ENCODE peak calls at places on chromosomes 11 and 22, in ten cellular contexts. One of them, this sample, is unnamed.

GRCh38 chr11:12523180-12523924 is 146.0 kb downstream of the PARVA start:
- DNase-seq in HFF-Myc: no peak
- DNase-seq in H1: no peak
- DNase-seq in left ventricle myocardium inferior: no peak
- DNase-seq in fibroblast of mammary gland: no peak
- DNase-seq in testis: no peak
- DNase-seq in IMR-90: peak
- DNase-seq in breast epithelium: no peak
- DNase-seq in ovary: no peak
- DNase-seq in MCF 10A: no peak
- DNase-seq in this sample: no peak

GRCh38 chr11:492416-493226 is 14.4 kb downstream of the RNH1 start:
- DNase-seq in MCF 10A: no peak
- DNase-seq in H1: peak
- DNase-seq in testis: no peak
- DNase-seq in ovary: no peak
- DNase-seq in fibroblast of mammary gland: no peak
- DNase-seq in IMR-90: no peak
- DNase-seq in breast epithelium: no peak
- DNase-seq in HFF-Myc: no peak
- DNase-seq in left ventricle myocardium inferior: no peak
- DNase-seq in this sample: no peak

GRCh38 chr22:17781319-17782031 is 7.2 kb upstream of the BID start:
- DNase-seq in ovary: no peak
- DNase-seq in HFF-Myc: no peak
- DNase-seq in breast epithelium: no peak
- DNase-seq in testis: no peak
- DNase-seq in left ventricle myocardium inferior: no peak
- DNase-seq in MCF 10A: peak
- DNase-seq in H1: no peak
- DNase-seq in fibroblast of mammary gland: peak
- DNase-seq in IMR-90: peak
- DNase-seq in this sample: no peak

GRCh38 chr11:73750238-73750637 is 10.6 kb downstream of the RAB6A start:
- DNase-seq in fibroblast of mammary gland: no peak
- DNase-seq in MCF 10A: no peak
- DNase-seq in testis: no peak
- DNase-seq in breast epithelium: no peak
- DNase-seq in ovary: no peak
- DNase-seq in HFF-Myc: no peak
- DNase-seq in left ventricle myocardium inferior: no peak
- DNase-seq in H1: no peak
- DNase-seq in IMR-90: no peak
- DNase-seq in this sample: no peak

GRCh38 chr11:120800206-120800605 is 223.7 kb upstream of the TBCEL start:
- DNase-seq in left ventricle myocardium inferior: no peak
- DNase-seq in HFF-Myc: no peak
- DNase-seq in testis: no peak
- DNase-seq in MCF 10A: no peak
- DNase-seq in ovary: no peak
- DNase-seq in breast epithelium: no peak
- DNase-seq in IMR-90: no peak
- DNase-seq in fibroblast of mammary gland: no peak
- DNase-seq in H1: no peak
- DNase-seq in this sample: no peak

GRCh38 chr11:129021295-129021694 is 78.6 kb upstream of the TP53AIP1 start:
- DNase-seq in ovary: no peak
- DNase-seq in left ventricle myocardium inferior: no peak
- DNase-seq in breast epithelium: no peak
- DNase-seq in HFF-Myc: no peak
- DNase-seq in H1: no peak
- DNase-seq in MCF 10A: no peak
- DNase-seq in fibroblast of mammary gland: peak
- DNase-seq in testis: no peak
- DNase-seq in IMR-90: no peak
- DNase-seq in this sample: no peak

GRCh38 chr11:102345923-102346322 is 1.1 kb upstream of the BIRC2 start:
- DNase-seq in MCF 10A: peak
- DNase-seq in testis: no peak
- DNase-seq in IMR-90: peak
- DNase-seq in HFF-Myc: no peak
- DNase-seq in left ventricle myocardium inferior: no peak
- DNase-seq in H1: no peak
- DNase-seq in breast epithelium: no peak
- DNase-seq in fibroblast of mammary gland: peak
- DNase-seq in ovary: no peak
- DNase-seq in this sample: no peak

GRCh38 chr11:130705670-130706421 is 210.4 kb downstream of the SNX19 start:
- DNase-seq in fibroblast of mammary gland: peak
- DNase-seq in H1: no peak
- DNase-seq in ovary: no peak
- DNase-seq in left ventricle myocardium inferior: no peak
- DNase-seq in MCF 10A: no peak
- DNase-seq in testis: no peak
- DNase-seq in HFF-Myc: no peak
- DNase-seq in breast epithelium: no peak
- DNase-seq in IMR-90: no peak
- DNase-seq in this sample: no peak

GRCh38 chr11:23502821-23503220 is 642.5 kb upstream of the CCDC179 start:
- DNase-seq in IMR-90: peak
- DNase-seq in breast epithelium: no peak
- DNase-seq in H1: no peak
- DNase-seq in HFF-Myc: no peak
- DNase-seq in testis: no peak
- DNase-seq in left ventricle myocardium inferior: no peak
- DNase-seq in ovary: no peak
- DNase-seq in MCF 10A: no peak
- DNase-seq in fibroblast of mammary gland: no peak
- DNase-seq in this sample: no peak

GRCh38 chr11:101323997-101324396 is 194.4 kb upstream of the PGR start:
- DNase-seq in ovary: no peak
- DNase-seq in H1: no peak
- DNase-seq in HFF-Myc: no peak
- DNase-seq in testis: no peak
- DNase-seq in MCF 10A: peak
- DNase-seq in IMR-90: no peak
- DNase-seq in fibroblast of mammary gland: no peak
- DNase-seq in breast epithelium: no peak
- DNase-seq in left ventricle myocardium inferior: no peak
- DNase-seq in this sample: no peak
- TF ChIP-seq CTCF in ovary: no peak
- TF ChIP-seq CTCF in H1: peak
- TF ChIP-seq CTCF in HFF-Myc: no peak
- TF ChIP-seq CTCF in testis: no peak
- TF ChIP-seq CTCF in MCF 10A: no peak
- TF ChIP-seq CTCF in IMR-90: no peak
- TF ChIP-seq CTCF in fibroblast of mammary gland: no peak
- TF ChIP-seq CTCF in breast epithelium: no peak
- TF ChIP-seq CTCF in left ventricle myocardium inferior: peak
- TF ChIP-seq CTCF in this sample: no peak

GRCh38 chr11:96155627-96156378 is 187.2 kb downstream of the MAML2 start:
- DNase-seq in IMR-90: peak
- DNase-seq in MCF 10A: peak
- DNase-seq in breast epithelium: no peak
- DNase-seq in testis: peak
- DNase-seq in HFF-Myc: peak
- DNase-seq in fibroblast of mammary gland: peak
- DNase-seq in left ventricle myocardium inferior: peak
- DNase-seq in ovary: peak
- DNase-seq in H1: no peak
- DNase-seq in this sample: peak
- TF ChIP-seq CTCF in IMR-90: peak
- TF ChIP-seq CTCF in MCF 10A: peak
- TF ChIP-seq CTCF in breast epithelium: no peak
- TF ChIP-seq CTCF in testis: no peak
- TF ChIP-seq CTCF in HFF-Myc: peak
- TF ChIP-seq CTCF in fibroblast of mammary gland: peak
- TF ChIP-seq CTCF in left ventricle myocardium inferior: peak
- TF ChIP-seq CTCF in ovary: no peak
- TF ChIP-seq CTCF in H1: no peak
- TF ChIP-seq CTCF in this sample: no peak

GRCh38 chr11:75591966-75592365 is 29.9 kb downstream of the SERPINH1 start:
- DNase-seq in left ventricle myocardium inferior: no peak
- DNase-seq in breast epithelium: no peak
- DNase-seq in fibroblast of mammary gland: no peak
- DNase-seq in HFF-Myc: no peak
- DNase-seq in H1: no peak
- DNase-seq in testis: no peak
- DNase-seq in MCF 10A: no peak
- DNase-seq in ovary: no peak
- DNase-seq in IMR-90: no peak
- DNase-seq in this sample: no peak

GRCh38 chr11:75591371-75591770 is 29.3 kb downstream of the SERPINH1 start:
- DNase-seq in HFF-Myc: no peak
- DNase-seq in H1: no peak
- DNase-seq in MCF 10A: no peak
- DNase-seq in fibroblast of mammary gland: no peak
- DNase-seq in IMR-90: no peak
- DNase-seq in breast epithelium: no peak
- DNase-seq in testis: no peak
- DNase-seq in left ventricle myocardium inferior: no peak
- DNase-seq in ovary: no peak
- DNase-seq in this sample: no peak

GRCh38 chr11:75593337-75593915 is 31.4 kb downstream of the SERPINH1 start:
- DNase-seq in HFF-Myc: no peak
- DNase-seq in MCF 10A: no peak
- DNase-seq in left ventricle myocardium inferior: no peak
- DNase-seq in H1: no peak
- DNase-seq in fibroblast of mammary gland: no peak
- DNase-seq in breast epithelium: no peak
- DNase-seq in testis: no peak
- DNase-seq in IMR-90: no peak
- DNase-seq in ovary: no peak
- DNase-seq in this sample: no peak

GRCh38 chr11:75589933-75590332 is 27.9 kb downstream of the SERPINH1 start:
- DNase-seq in ovary: no peak
- DNase-seq in left ventricle myocardium inferior: peak
- DNase-seq in breast epithelium: no peak
- DNase-seq in H1: no peak
- DNase-seq in IMR-90: no peak
- DNase-seq in HFF-Myc: no peak
- DNase-seq in MCF 10A: no peak
- DNase-seq in testis: no peak
- DNase-seq in fibroblast of mammary gland: no peak
- DNase-seq in this sample: no peak

GRCh38 chr11:75592699-75593098 is 30.6 kb downstream of the SERPINH1 start:
- DNase-seq in ovary: no peak
- DNase-seq in MCF 10A: no peak
- DNase-seq in breast epithelium: no peak
- DNase-seq in H1: no peak
- DNase-seq in fibroblast of mammary gland: no peak
- DNase-seq in left ventricle myocardium inferior: no peak
- DNase-seq in HFF-Myc: no peak
- DNase-seq in testis: no peak
- DNase-seq in IMR-90: no peak
- DNase-seq in this sample: no peak
- TF ChIP-seq CTCF in ovary: no peak
- TF ChIP-seq CTCF in MCF 10A: no peak
- TF ChIP-seq CTCF in breast epithelium: no peak
- TF ChIP-seq CTCF in H1: no peak
- TF ChIP-seq CTCF in fibroblast of mammary gland: no peak
- TF ChIP-seq CTCF in left ventricle myocardium inferior: no peak
- TF ChIP-seq CTCF in HFF-Myc: no peak
- TF ChIP-seq CTCF in testis: no peak
- TF ChIP-seq CTCF in IMR-90: no peak
- TF ChIP-seq CTCF in this sample: no peak

GRCh38 chr11:64918056-64918455 is 1.0 kb upstream of the ATG2A start:
- DNase-seq in testis: peak
- DNase-seq in breast epithelium: no peak
- DNase-seq in MCF 10A: peak
- DNase-seq in H1: no peak
- DNase-seq in ovary: no peak
- DNase-seq in HFF-Myc: peak
- DNase-seq in left ventricle myocardium inferior: no peak
- DNase-seq in fibroblast of mammary gland: peak
- DNase-seq in IMR-90: peak
- DNase-seq in this sample: no peak
- TF ChIP-seq CTCF in testis: no peak
- TF ChIP-seq CTCF in breast epithelium: no peak
- TF ChIP-seq CTCF in MCF 10A: no peak
- TF ChIP-seq CTCF in H1: no peak
- TF ChIP-seq CTCF in ovary: no peak
- TF ChIP-seq CTCF in HFF-Myc: peak
- TF ChIP-seq CTCF in left ventricle myocardium inferior: no peak
- TF ChIP-seq CTCF in fibroblast of mammary gland: peak
- TF ChIP-seq CTCF in IMR-90: peak
- TF ChIP-seq CTCF in this sample: no peak

DNA sequence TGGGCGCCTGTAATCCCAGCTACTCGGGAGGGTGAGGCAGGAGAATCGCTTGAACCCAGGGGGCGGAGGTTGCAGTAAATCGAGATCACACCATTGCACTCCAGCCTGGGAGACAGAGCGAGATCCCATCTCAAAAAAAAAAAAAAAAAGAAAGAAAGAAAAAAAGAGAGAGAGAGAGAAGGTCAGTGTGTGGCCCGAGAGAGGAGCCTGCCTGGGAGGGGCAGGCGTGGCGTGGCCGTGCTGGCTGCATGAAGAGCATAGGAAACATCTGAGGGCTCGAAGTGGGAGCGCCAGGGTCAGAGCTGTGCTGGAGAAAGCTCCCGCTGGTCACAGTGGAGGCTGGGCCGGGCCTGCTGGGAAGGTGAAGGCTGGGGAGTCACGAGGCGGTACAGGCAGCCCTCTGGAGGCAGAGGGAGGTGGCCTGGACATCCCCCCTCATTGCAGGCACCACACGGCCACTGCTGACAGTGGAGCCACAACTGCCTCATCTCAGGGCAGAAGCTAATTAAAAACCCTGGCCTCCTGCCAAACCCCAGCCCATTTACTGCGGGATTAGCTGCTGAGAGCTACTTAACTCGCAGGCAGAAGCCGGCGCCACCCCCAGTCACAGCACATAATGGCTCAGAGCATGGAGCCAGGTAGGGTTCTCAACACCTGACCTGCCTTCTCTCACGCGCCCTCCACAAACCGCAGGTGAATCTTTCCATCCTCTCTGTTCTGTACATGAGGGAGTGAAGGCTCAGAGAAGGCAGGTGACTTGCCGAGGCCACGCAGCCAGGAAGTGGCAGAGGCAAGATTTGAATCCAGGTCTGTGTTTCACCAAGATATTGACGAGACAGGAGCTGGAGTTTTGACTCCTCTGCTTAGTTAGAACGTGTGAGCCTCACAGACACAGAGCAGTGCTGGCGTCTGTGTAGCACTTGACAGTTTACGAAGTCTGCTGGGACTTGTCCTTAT is 32.6 kb downstream of the NFAM1 start:
- DNase-seq in IMR-90: no peak
- DNase-seq in left ventricle myocardium inferior: peak
- DNase-seq in HFF-Myc: no peak
- DNase-seq in ovary: no peak
- DNase-seq in fibroblast of mammary gland: no peak
- DNase-seq in MCF 10A: no peak
- DNase-seq in H1: no peak
- DNase-seq in breast epithelium: no peak
- DNase-seq in testis: peak
- DNase-seq in this sample: no peak
- TF ChIP-seq CTCF in IMR-90: no peak
- TF ChIP-seq CTCF in left ventricle myocardium inferior: no peak
- TF ChIP-seq CTCF in HFF-Myc: no peak
- TF ChIP-seq CTCF in ovary: no peak
- TF ChIP-seq CTCF in fibroblast of mammary gland: no peak
- TF ChIP-seq CTCF in MCF 10A: no peak
- TF ChIP-seq CTCF in H1: no peak
- TF ChIP-seq CTCF in breast epithelium: no peak
- TF ChIP-seq CTCF in testis: no peak
- TF ChIP-seq CTCF in this sample: no peak

This sample was measured in thoracic aorta.